ENCODE peak calls at places on chromosomes 12 and 14, in four cellular contexts. C is cardiac fibroblast; B is upper lobe of right lung; Y is naive thymus-derived CD4-positive, alpha-beta T cell. O is an unnamed sample.

GRCh38 chr12:127750076-127750840 is 516.7 kb upstream of the TMEM132C start:
- DNase-seq in B (no peak), Y (no peak), C (no peak), O (no peak)

GRCh38 chr14:102508774-102509743 is 517 bp downstream of the ANKRD9 start:
- DNase-seq in Y (no peak), C (peak), B (peak), O (no peak)

GRCh38 chr12:120006248-120006975 is 17.4 kb downstream of the BICDL1 start:
- DNase-seq in C (no peak), B (no peak), Y (peak), O (no peak)

GRCh38 chr12:124032265-124032886 is 59.4 kb downstream of the ZNF664 start:
- DNase-seq in C (peak), B (no peak), Y (no peak), O (peak)

GRCh38 chr14:52356025-52356424 is 41.9 kb downstream of the PTGER2 start:
- DNase-seq in C (no peak), B (no peak), Y (no peak), O (no peak)

GRCh38 chr12:64595863-64596793 is 14.2 kb upstream of the RASSF3 start:
- DNase-seq in C (no peak), B (no peak), Y (no peak), O (no peak)

GRCh38 chr14:73248294-73248868 is 11.1 kb downstream of the PAPLN start:
- DNase-seq in C (no peak), Y (no peak), B (no peak), O (no peak)

GRCh38 chr14:97946291-97946690 is 1149.1 kb downstream of the VRK1 start:
- DNase-seq in B (no peak), Y (no peak), C (no peak), O (no peak)

GRCh38 chr14:25753130-25753529 is 703.2 kb upstream of the STXBP6 start:
- DNase-seq in Y (no peak), C (no peak), B (no peak), O (no peak)

GRCh38 chr14:100604126-100604501 is 16.9 kb upstream of the BEGAIN start:
- DNase-seq in Y (no peak), C (no peak), B (peak), O (no peak)

GRCh38 chr12:92411687-92412086 is 266.0 kb upstream of the BTG1 start:
- DNase-seq in Y (no peak), C (no peak), B (no peak), O (no peak)

GRCh38 chr12:71504471-71504852 is 64.9 kb downstream of the LGR5 start:
- DNase-seq in Y (no peak), B (no peak), C (peak), O (no peak)

GRCh38 chr12:15423629-15424028 is 101.3 kb downstream of the PTPRO start:
- DNase-seq in Y (no peak), C (no peak), B (no peak), O (no peak)

GRCh38 chr14:24098229-24098926 is 4.3 kb downstream of the PCK2 start:
- DNase-seq in Y (no peak), B (peak), C (no peak), O (no peak)

GRCh38 chr14:79325557-79325956 is 885.7 kb downstream of the DIO2 start:
- DNase-seq in Y (no peak), B (no peak), C (no peak), O (no peak)

GRCh38 chr14:88802596-88802995 is 9.8 kb upstream of the EML5 start:
- DNase-seq in C (no peak), B (no peak), Y (no peak), O (no peak)

GRCh38 chr12:30602678-30603077 is 93.0 kb downstream of the IPO8 start:
- DNase-seq in Y (no peak), C (no peak), B (no peak), O (no peak)

GRCh38 chr12:28350502-28350901 is 160.2 kb downstream of the CCDC91 start:
- DNase-seq in Y (no peak), B (no peak), C (peak), O (no peak)

GRCh38 chr12:52925717-52926595 is 21.1 kb upstream of the KRT8 start:
- DNase-seq in Y (no peak), C (no peak), B (no peak), O (no peak)

GRCh38 chr14:70884595-70885342 is 22.5 kb upstream of the PCNX1 start:
- DNase-seq in B (no peak), C (no peak), Y (no peak), O (no peak)

GRCh38 chr14:95488376-95489162 is 27.9 kb downstream of the SYNE3 start:
- DNase-seq in Y (no peak), B (no peak), C (no peak), O (no peak)

GRCh38 chr14:104442107-104442551 is 137.4 kb upstream of the C14orf180 start:
- DNase-seq in Y (no peak), C (no peak), B (peak), O (no peak)

GRCh38 chr12:39375206-39375808 is 67.6 kb downstream of the KIF21A start:
- DNase-seq in B (no peak), C (no peak), Y (no peak), O (no peak)

GRCh38 chr12:22437031-22437806 is 102.7 kb upstream of the ST8SIA1 start:
- DNase-seq in C (no peak), Y (no peak), B (no peak), O (no peak)

GRCh38 chr12:117904051-117904450 is 64.7 kb downstream of the KSR2 start:
- DNase-seq in B (no peak), Y (no peak), C (no peak), O (no peak)

GRCh38 chr12:75913502-75914110 is 118.0 kb downstream of the PHLDA1 start:
- DNase-seq in C (peak), B (no peak), Y (no peak), O (no peak)